ENCODE peak calls at places on chromosomes 3 and 15, in seven cellular contexts. T is upper lobe of left lung, L is lung, Z is HepG2, D is Kasumi-1, A is NCI-H510A, U is T-cell. E is an unnamed sample.
A peak's percentile ranks its signal among the peaks of the same experiment; 100 is the strongest.

GRCh38 chr3:71955549-71956373 is 170.8 kb upstream of the PROK2 start:
- DNase-seq in T (peak; percentile 67), L (peak; percentile 76), Z (peak; percentile 34), D (peak; percentile 42), A (peak; percentile 9), U (no peak), E (peak; percentile 83)

GRCh38 chr3:41190509-41191284 is 8.6 kb upstream of the CTNNB1 start:
- DNase-seq in T (no peak), L (no peak), Z (peak; percentile 57), D (no peak), A (no peak), U (no peak), E (no peak)

GRCh38 chr15:40338921-40339620 is 1.7 kb downstream of the CCDC9B start:
- DNase-seq in T (no peak), L (no peak), Z (peak; percentile 85), D (no peak), A (no peak), U (no peak), E (peak; percentile 73)

GRCh38 chr15:52054381-52054780 is 35.4 kb downstream of the MAPK6 start:
- DNase-seq in T (no peak), L (no peak), Z (peak; percentile 77), D (no peak), A (no peak), U (no peak), E (no peak)

GRCh38 chr3:117447419-117447818 is 737.8 kb downstream of the TUSC7 start:
- DNase-seq in T (no peak), L (no peak), Z (no peak), D (no peak), A (no peak), U (no peak), E (no peak)

GRCh38 chr3:52468336-52468735 is 12.9 kb downstream of the NISCH start:
- DNase-seq in T (no peak), L (no peak), Z (no peak), D (no peak), A (no peak), U (no peak), E (no peak)

GRCh38 chr3:112388972-112389371 is 56.0 kb downstream of the CD200 start:
- DNase-seq in T (no peak), L (no peak), Z (no peak), D (no peak), A (no peak), U (no peak), E (no peak)

GRCh38 chr3:179624471-179624870 is 19.9 kb downstream of the NDUFB5 start:
- DNase-seq in T (no peak), L (no peak), Z (no peak), D (no peak), A (no peak), U (no peak), E (no peak)

GRCh38 chr15:36133686-36134085 is 445.7 kb upstream of the CDIN1 start:
- DNase-seq in T (no peak), L (no peak), Z (no peak), D (no peak), A (no peak), U (no peak), E (no peak)

GRCh38 chr15:90035835-90036220 is 34.7 kb downstream of the ZNF710 start:
- DNase-seq in T (peak; percentile 90), L (peak; percentile 69), Z (no peak), D (no peak), A (no peak), U (no peak), E (no peak)

GRCh38 chr15:92141607-92142006 is 252.1 kb upstream of the ST8SIA2 start:
- DNase-seq in T (no peak), L (no peak), Z (no peak), D (no peak), A (no peak), U (no peak), E (no peak)

GRCh38 chr15:29704950-29705597 is 117.2 kb downstream of the TJP1 start:
- DNase-seq in T (no peak), L (no peak), Z (no peak), D (no peak), A (no peak), U (no peak), E (no peak)

GRCh38 chr3:84683493-84683892 is 275.3 kb upstream of the CADM2 start:
- DNase-seq in T (no peak), L (no peak), Z (no peak), D (peak; percentile 58), A (no peak), U (no peak), E (no peak)

GRCh38 chr3:196650740-196651311 is 11.3 kb downstream of the NRROS start:
- DNase-seq in T (peak; percentile 67), L (peak; percentile 42), Z (peak; percentile 36), D (peak; percentile 90), A (peak; percentile 54), U (no peak), E (no peak)

GRCh38 chr3:112035241-112035640 is 705 bp downstream of the TMPRSS7 start:
- DNase-seq in T (no peak), L (no peak), Z (no peak), D (no peak), A (no peak), U (no peak), E (no peak)

GRCh38 chr3:127005864-127006500 is 23.1 kb downstream of the PLXNA1 start:
- DNase-seq in T (no peak), L (no peak), Z (no peak), D (no peak), A (no peak), U (no peak), E (no peak)

GRCh38 chr3:126124148-126124868 is 40.4 kb upstream of the SLC41A3 start:
- DNase-seq in T (peak; percentile 14), L (no peak), Z (no peak), D (no peak), A (peak; percentile 5), U (no peak), E (peak; percentile 37)

GRCh38 chr15:53209396-53210042 is 419.4 kb upstream of the ONECUT1 start:
- DNase-seq in T (no peak), L (no peak), Z (no peak), D (no peak), A (no peak), U (no peak), E (no peak)

GRCh38 chr15:52227456-52227855 is 36.3 kb upstream of the GNB5 start:
- DNase-seq in T (peak; percentile 56), L (peak; percentile 58), Z (peak; percentile 57), D (peak; percentile 91), A (peak; percentile 13), U (peak; percentile 72), E (peak; percentile 97)

GRCh38 chr3:47000198-47000815 is 20.8 kb downstream of the NBEAL2 start:
- DNase-seq in T (no peak), L (no peak), Z (no peak), D (no peak), A (no peak), U (no peak), E (no peak)

GRCh38 chr3:24508423-24508839 is 13.8 kb upstream of the THRB start:
- DNase-seq in T (no peak), L (no peak), Z (no peak), D (no peak), A (no peak), U (no peak), E (no peak)

GRCh38 chr3:153070153-153070868 is 91.7 kb upstream of the RAP2B start:
- DNase-seq in T (no peak), L (no peak), Z (no peak), D (peak; percentile 13), A (no peak), U (no peak), E (no peak)

GRCh38 chr3:69900331-69900730 is 99.2 kb upstream of the SAMMSON start:
- DNase-seq in T (no peak), L (no peak), Z (no peak), D (no peak), A (no peak), U (no peak), E (peak; percentile 5)

GRCh38 chr3:152444029-152444641 is 175.4 kb downstream of the MBNL1 start:
- DNase-seq in T (no peak), L (no peak), Z (peak; percentile 42), D (peak; percentile 83), A (no peak), U (no peak), E (peak; percentile 59)

GRCh38 chr3:30672287-30672735 is 65.9 kb downstream of the TGFBR2 start:
- DNase-seq in T (no peak), L (no peak), Z (no peak), D (no peak), A (no peak), U (no peak), E (no peak)

GRCh38 chr3:126212629-126213375 is 32.4 kb upstream of the ALDH1L1 start:
- DNase-seq in T (peak; percentile 45), L (no peak), Z (peak; percentile 29), D (peak; percentile 5), A (no peak), U (no peak), E (peak; percentile 92)

GRCh38 chr3:2343031-2343682 is 244.5 kb downstream of the CNTN4 start:
- DNase-seq in T (no peak), L (no peak), Z (no peak), D (no peak), A (no peak), U (no peak), E (no peak)

GRCh38 chr3:14357463-14357862 is 44.9 kb upstream of the SLC6A6 start:
- DNase-seq in T (no peak), L (no peak), Z (no peak), D (no peak), A (no peak), U (no peak), E (no peak)

GRCh38 chr3:13651775-13652428 is 103.0 kb downstream of the FBLN2 start:
- DNase-seq in T (no peak), L (no peak), Z (no peak), D (no peak), A (no peak), U (no peak), E (no peak)

GRCh38 chr15:73338058-73338457 is 30.7 kb downstream of the HCN4 start:
- DNase-seq in T (peak; percentile 63), L (peak; percentile 32), Z (no peak), D (no peak), A (peak; percentile 38), U (no peak), E (no peak)

GRCh38 chr3:101903426-101903825 is 54.1 kb downstream of the NFKBIZ start:
- DNase-seq in T (no peak), L (no peak), Z (no peak), D (no peak), A (no peak), U (no peak), E (no peak)

GRCh38 chr3:18657858-18658820 is 233.0 kb upstream of the SATB1 start:
- DNase-seq in T (no peak), L (no peak), Z (no peak), D (no peak), A (no peak), U (peak; percentile 20), E (peak; percentile 73)

GRCh38 chr15:49036650-49037545 is 9.3 kb downstream of the SECISBP2L start:
- DNase-seq in T (no peak), L (no peak), Z (no peak), D (no peak), A (no peak), U (no peak), E (no peak)

GRCh38 chr3:52773361-52774065 is 2.8 kb upstream of the NEK4 start:
- DNase-seq in T (no peak), L (no peak), Z (no peak), D (no peak), A (no peak), U (no peak), E (no peak)

E was measured in mesendoderm.